ENCODE peak calls at places on chromosome X, in five cellular contexts. R is ELF-1; K is T-helper 2 cell; I is HT1080; A is activated CD4-positive, alpha-beta T cell treated with anti-CD3 and anti-CD28 coated beads, Interleukin-2, amount 10 ng/mL, durations not matched to agents 7 days and 5 days. P is an unnamed sample.

GRCh38 chrX:121987163-121987562 is 939.8 kb downstream of the GLUD2 start:
- DNase-seq in R (no peak), K (no peak), I (no peak), A (no peak), P (no peak)

GRCh38 chrX:72258174-72258573 is 18.9 kb downstream of the RPS4X start:
- DNase-seq in R (no peak), K (no peak), I (peak), A (no peak), P (no peak)

GRCh38 chrX:150032742-150033141 is 94.5 kb upstream of the EOLA2 start:
- DNase-seq in R (peak), K (no peak), I (peak), A (no peak), P (peak)

GRCh38 chrX:131895807-131896206 is 127.3 kb upstream of the STK26 start:
- DNase-seq in R (no peak), K (no peak), I (no peak), A (peak), P (no peak)

GRCh38 chrX:10160221-10160620 is 3.4 kb downstream of the CLCN4 start:
- DNase-seq in R (peak), K (no peak), I (no peak), A (no peak), P (no peak)

GRCh38 chrX:31201503-31201902 is 129.7 kb upstream of the FTHL17 start:
- DNase-seq in R (peak), K (no peak), I (peak), A (no peak), P (no peak)

GRCh38 chrX:127459784-127460183 is 592.4 kb downstream of the ACTRT1 start:
- DNase-seq in R (peak), K (no peak), I (no peak), A (no peak), P (no peak)

GRCh38 chrX:84044051-84044450 is 143.9 kb downstream of the RPS6KA6 start:
- DNase-seq in R (peak), K (no peak), I (peak), A (no peak), P (no peak)

GRCh38 chrX:149372861-149373260 is 132.2 kb downstream of the IDS start:
- DNase-seq in R (no peak), K (no peak), I (peak), A (no peak), P (no peak)

GRCh38 chrX:70293621-70294020 is 3.7 kb downstream of the KIF4A start:
- DNase-seq in R (no peak), K (no peak), I (peak), A (no peak), P (no peak)

GRCh38 chrX:12496343-12496742 is 294.9 kb upstream of the PRPS2 start:
- DNase-seq in R (no peak), K (no peak), I (no peak), A (no peak), P (no peak)

GRCh38 chrX:29903365-29903764 is 312.0 kb upstream of the MAGEB2 start:
- DNase-seq in R (no peak), K (no peak), I (no peak), A (no peak), P (no peak)

GRCh38 chrX:30593435-30594200 is 16.1 kb upstream of the TASL start:
- DNase-seq in R (no peak), K (peak), I (no peak), A (peak), P (no peak)

GRCh38 chrX:11725631-11726442 is 32.2 kb upstream of the MSL3 start:
- DNase-seq in R (no peak), K (no peak), I (no peak), A (no peak), P (no peak)